ENCODE peak calls at places on chromosomes 2 and 18, in nine cellular contexts. R is heart left ventricle, Q is vagina, S is neural progenitor cell, E is cardiac muscle cell, W is Peyer's patch, I is stomach, P is heart right ventricle, A is uterus. D is an unnamed sample. For H3K4me1, the result is how much of the 10 kb centered on the place peaks cover.

GRCh38 chr18:79377187-79377891 is 18.4 kb upstream of the NFATC1 start:
- DNase-seq in R (peak), Q (no peak), S (no peak), E (no peak), W (peak), I (no peak), P (no peak), A (no peak), D (no peak)

GRCh38 chr18:424869-425138 is 75.7 kb downstream of the COLEC12 start:
- DNase-seq in R (no peak), Q (no peak), S (no peak), E (no peak), W (no peak), I (no peak), P (no peak), A (no peak), D (no peak)

GRCh38 chr18:54358495-54358793 is 738 bp downstream of the C18orf54 start:
- DNase-seq in R (no peak), Q (no peak), S (no peak), E (no peak), W (no peak), I (no peak), P (peak), A (no peak), D (peak)

GRCh38 chr2:148643998-148644884 is at the start of gene EPC2:
- DNase-seq in R (peak), Q (no peak), S (peak), E (peak), W (peak), I (peak), P (peak), A (peak), D (peak)

GRCh38 chr2:10501980-10502802 is 54.1 kb upstream of the ODC1 start:
- DNase-seq in R (no peak), Q (peak), S (no peak), E (no peak), W (peak), I (peak), P (no peak), A (no peak), D (peak)

GRCh38 chr2:217902281-217903141 is 100.3 kb downstream of the TNS1 start:
- DNase-seq in R (peak), Q (no peak), S (no peak), E (peak), W (peak), I (peak), P (peak), A (peak), D (peak)

GRCh38 chr2:73022024-73022568 is 49.4 kb downstream of the SFXN5 start:
- DNase-seq in R (no peak), Q (no peak), S (no peak), E (no peak), W (no peak), I (no peak), P (no peak), A (no peak), D (no peak)

GRCh38 chr18:12048010-12048826 is 45.4 kb upstream of the ANKRD62 start:
- DNase-seq in R (no peak), Q (no peak), S (no peak), E (peak), W (peak), I (no peak), P (no peak), A (no peak), D (no peak)

GRCh38 chr2:138421315-138421970 is 80.1 kb upstream of the SPOPL start:
- DNase-seq in R (no peak), Q (no peak), S (no peak), E (peak), W (no peak), I (no peak), P (no peak), A (no peak), D (no peak)

GRCh38 chr2:62340981-62341624 is 145.2 kb downstream of the B3GNT2 start:
- DNase-seq in R (peak), Q (no peak), S (no peak), E (peak), W (no peak), I (peak), P (peak), A (peak), D (no peak)

GRCh38 chr18:44826418-44827259 is 146.0 kb downstream of the SETBP1 start:
- DNase-seq in R (peak), Q (no peak), S (peak), E (peak), W (no peak), I (peak), P (peak), A (peak), D (peak)

GRCh38 chr2:229572434-229573338 is 141.7 kb downstream of the DNER start:
- DNase-seq in R (no peak), Q (no peak), S (no peak), E (peak), W (no peak), I (no peak), P (no peak), A (no peak), D (no peak)

GRCh38 chr2:12277305-12278034 is 439.3 kb upstream of the TRIB2 start:
- DNase-seq in R (no peak), Q (no peak), S (no peak), E (peak), W (no peak), I (no peak), P (no peak), A (no peak), D (no peak)

GRCh38 chr2:104853926-104854506 is at the start of gene POU3F3:
- DNase-seq in R (peak), Q (no peak), S (peak), E (peak), W (peak), I (no peak), P (peak), A (peak), D (peak)

GRCh38 chr2:48200591-48201293 is 294.4 kb upstream of the FBXO11 start:
- DNase-seq in R (no peak), Q (no peak), S (no peak), E (no peak), W (no peak), I (no peak), P (no peak), A (no peak), D (no peak)

GRCh38 chr2:76711490-76711889 is 810.7 kb downstream of the LRRTM4 start:
- DNase-seq in R (no peak), Q (no peak), S (peak), E (no peak), W (no peak), I (no peak), P (no peak), A (no peak), D (no peak)

GRCh38 chr2:69932596-69932922 is 17.6 kb downstream of the MXD1 start:
- DNase-seq in R (no peak), Q (no peak), S (no peak), E (no peak), W (no peak), I (no peak), P (no peak), A (no peak), D (no peak)
- H3K4me1 ChIP-seq in R (under half), Q (under half), S (under half), E (under half), W (under half), I (half or more), P (under half), A (under half), D (under half)

GRCh38 chr2:200415455-200415854 is 94.4 kb downstream of the KCTD18 start:
- DNase-seq in R (no peak), Q (no peak), S (no peak), E (no peak), W (no peak), I (no peak), P (no peak), A (no peak), D (no peak)
- TF ChIP-seq CTCF in R (no peak), Q (no peak), S (no peak), E (no peak), W (no peak), I (no peak), P (no peak), A (no peak), D (no peak)

GRCh38 chr18:58966704-58967103 is 102.0 kb downstream of the ZNF532 start:
- DNase-seq in R (no peak), Q (no peak), S (no peak), E (no peak), W (no peak), I (no peak), P (no peak), A (no peak), D (no peak)
- H3K4me3 ChIP-seq in R (no peak), Q (no peak), S (no peak), E (no peak), W (no peak), I (no peak), P (no peak), A (no peak), D (no peak)

GRCh38 chr2:37656512-37657423 is 14.7 kb downstream of the CDC42EP3 start:
- DNase-seq in R (no peak), Q (no peak), S (peak), E (no peak), W (peak), I (no peak), P (peak), A (no peak), D (no peak)
- H3K4me1 ChIP-seq in R (half or more), Q (half or more), S (half or more), E (half or more), W (under half), I (half or more), P (half or more), A (under half), D (half or more)

GRCh38 chr2:223613017-223613950 is 11.1 kb upstream of the SCG2 start:
- DNase-seq in R (peak), Q (no peak), S (peak), E (peak), W (peak), I (peak), P (peak), A (peak), D (peak)

GRCh38 chr2:223621901-223622300 is 19.7 kb upstream of the SCG2 start:
- DNase-seq in R (no peak), Q (no peak), S (peak), E (no peak), W (no peak), I (no peak), P (no peak), A (no peak), D (no peak)

GRCh38 chr2:223619486-223620129 is 17.4 kb upstream of the SCG2 start:
- DNase-seq in R (no peak), Q (no peak), S (no peak), E (no peak), W (no peak), I (no peak), P (no peak), A (no peak), D (no peak)

GRCh38 chr2:223614534-223614933 is 12.4 kb upstream of the SCG2 start:
- DNase-seq in R (no peak), Q (no peak), S (no peak), E (no peak), W (no peak), I (no peak), P (no peak), A (no peak), D (no peak)

GRCh38 chr2:223618172-223619035 is 16.2 kb upstream of the SCG2 start:
- DNase-seq in R (no peak), Q (no peak), S (peak), E (no peak), W (no peak), I (no peak), P (no peak), A (no peak), D (no peak)
- TF ChIP-seq CTCF in R (no peak), Q (no peak), S (peak), E (no peak), W (no peak), I (no peak), P (no peak), A (no peak), D (no peak)